ENCODE peak calls at places on chromosomes 1 and 21, in four cellular contexts. O is RPMI8226, G is T follicular helper cell, F is heart left ventricle. X is an unnamed sample.
A peak's percentile ranks its signal among the peaks of the same experiment; 100 is the strongest.

GRCh38 chr1:219041819-219042218 is 131.9 kb upstream of the LYPLAL1 start:
- DNase-seq in G (no peak), F (no peak), O (no peak), X (no peak)

GRCh38 chr1:241627453-241628329 is 12.5 kb downstream of the CHML start:
- DNase-seq in F (no peak), G (peak; percentile 21), O (peak; percentile 69), X (peak; percentile 8)

GRCh38 chr1:84089470-84090261 is 54.4 kb upstream of the PRKACB start:
- DNase-seq in O (no peak), G (no peak), F (no peak), X (no peak)

GRCh38 chr1:227437495-227438008 is 119.3 kb upstream of the CDC42BPA start:
- DNase-seq in F (no peak), G (no peak), O (no peak), X (no peak)

GRCh38 chr21:39319251-39319756 is 5.9 kb upstream of the BRWD1 start:
- DNase-seq in F (peak; percentile 26), O (no peak), G (no peak), X (no peak)

GRCh38 chr1:228122921-228123441 is 13.9 kb upstream of the MRPL55 start:
- DNase-seq in G (no peak), F (no peak), O (no peak), X (no peak)

GRCh38 chr1:7042322-7043231 is 257.3 kb downstream of the CAMTA1 start:
- DNase-seq in G (no peak), F (no peak), O (peak; percentile 56), X (no peak)

GRCh38 chr1:84253891-84254290 is 47.6 kb upstream of the SAMD13 start:
- DNase-seq in O (no peak), F (peak; percentile 38), G (no peak), X (no peak)

GRCh38 chr21:41359289-41359688 is 2.5 kb upstream of the MX2 start:
- DNase-seq in O (no peak), G (no peak), F (no peak), X (no peak)

GRCh38 chr1:150259758-150260669 is 2.4 kb downstream of the CA14 start:
- DNase-seq in F (no peak), G (no peak), O (peak; percentile 28), X (no peak)

GRCh38 chr1:40901886-40902633 is 39.9 kb upstream of the CITED4 start:
- DNase-seq in G (no peak), O (no peak), F (peak; percentile 15), X (no peak)

GRCh38 chr1:38064232-38064903 is 17.8 kb upstream of the POU3F1 start:
- DNase-seq in G (no peak), O (no peak), F (no peak), X (no peak)

GRCh38 chr1:170133663-170134062 is 12.1 kb upstream of the NTMT2 start:
- DNase-seq in G (no peak), O (no peak), F (no peak), X (no peak)

GRCh38 chr1:61300899-61301298 is 218.5 kb downstream of the NFIA start:
- DNase-seq in O (no peak), F (no peak), G (no peak), X (no peak)

GRCh38 chr1:162008799-162009198 is 14.9 kb downstream of the OLFML2B start:
- DNase-seq in G (no peak), O (no peak), F (no peak), X (no peak)

GRCh38 chr1:236701782-236702181 is 15.5 kb downstream of the ACTN2 start:
- DNase-seq in G (no peak), O (no peak), F (no peak), X (no peak)

GRCh38 chr1:197695961-197696360 is 79.3 kb downstream of the DENND1B start:
- DNase-seq in F (no peak), G (no peak), O (no peak), X (no peak)

GRCh38 chr1:191669629-191670028 is 488.6 kb upstream of the RGS18 start:
- DNase-seq in G (no peak), O (no peak), F (no peak), X (no peak)

GRCh38 chr1:39061951-39062350 is 35.8 kb downstream of the NDUFS5 start:
- DNase-seq in F (no peak), O (no peak), G (no peak), X (no peak)

GRCh38 chr1:195580988-195581387 is 1027.3 kb downstream of the KCNT2 start:
- DNase-seq in O (peak; percentile 8), G (no peak), F (no peak), X (no peak)

GRCh38 chr21:45558044-45558721 is 15.9 kb upstream of the SLC19A1 start:
- DNase-seq in F (no peak), G (no peak), O (no peak), X (no peak)

GRCh38 chr1:36160949-36161485 is 5.1 kb downstream of the MAP7D1 start:
- DNase-seq in O (peak; percentile 46), G (peak; percentile 37), F (peak; percentile 78), X (peak; percentile 58)

GRCh38 chr1:155250633-155251449 is 4.4 kb downstream of the ENTREP3 start:
- DNase-seq in O (peak; percentile 98), G (peak; percentile 94), F (peak; percentile 92), X (peak; percentile 96)

GRCh38 chr1:20733361-20733975 is 965 bp upstream of the SH2D5 start:
- DNase-seq in F (no peak), O (peak; percentile 58), G (no peak), X (no peak)

GRCh38 chr1:226870323-226871046 is at the start of gene PSEN2:
- DNase-seq in F (peak; percentile 78), O (peak; percentile 92), G (peak; percentile 20), X (peak; percentile 58)

GRCh38 chr1:98081951-98082350 is 161.1 kb upstream of the DPYD start:
- DNase-seq in F (no peak), O (no peak), G (no peak), X (no peak)

GRCh38 chr1:51019811-51020210 is 49.8 kb downstream of the CDKN2C start:
- DNase-seq in F (no peak), O (no peak), G (no peak), X (no peak)

GRCh38 chr1:20366766-20367602 is 76.3 kb downstream of the VWA5B1 start:
- DNase-seq in O (peak; percentile 53), G (no peak), F (peak; percentile 41), X (no peak)

GRCh38 chr1:44676484-44677200 is 2.1 kb downstream of the ARMH1 start:
- DNase-seq in G (no peak), F (no peak), O (peak; percentile 77), X (no peak)

GRCh38 chr21:26136686-26137085 is 33.9 kb downstream of the APP start:
- DNase-seq in G (no peak), F (no peak), O (peak; percentile 47), X (no peak)

X was measured in CD4-positive, alpha-beta T cell.